ENCODE peak calls at places on chromosomes 16 and 17, in six cellular contexts. R, U, N, K, C and F are unnamed samples. For H3K4me1, the result is how much of the 10 kb centered on the place peaks cover.

GRCh38 chr16:4370151-4370550 is 1.5 kb upstream of the VASN start:
- DNase-seq in R (no peak), U (no peak), N (no peak), K (no peak), C (no peak), F (no peak)

GRCh38 chr17:9658593-9659211 is 13.4 kb downstream of the USP43 start:
- DNase-seq in R (no peak), U (no peak), N (no peak), K (no peak), C (no peak), F (peak)

GRCh38 chr16:13835357-13835756 is 84.6 kb upstream of the ERCC4 start:
- DNase-seq in R (no peak), U (no peak), N (no peak), K (no peak), C (no peak), F (no peak)

GRCh38 chr17:80498242-80498919 is 22.0 kb upstream of the NPTX1 start:
- DNase-seq in R (no peak), U (no peak), N (no peak), K (no peak), C (no peak), F (peak)

GRCh38 chr17:47615766-47616424 is 33.8 kb upstream of the KPNB1 start:
- DNase-seq in R (no peak), U (no peak), N (peak), K (peak), C (no peak), F (peak)

GRCh38 chr16:81778861-81779539 is at the start of gene PLCG2:
- DNase-seq in R (peak), U (peak), N (peak), K (peak), C (peak), F (peak)

GRCh38 chr17:13074026-13074425 is 56.2 kb upstream of the ELAC2 start:
- DNase-seq in R (no peak), U (no peak), N (no peak), K (peak), C (no peak), F (peak)

GRCh38 chr16:8569650-8570338 is 20.5 kb downstream of the TMEM114 start:
- DNase-seq in R (no peak), U (no peak), N (no peak), K (no peak), C (no peak), F (no peak)

GRCh38 chr16:82152641-82153094 is 17.4 kb downstream of the MPHOSPH6 start:
- DNase-seq in R (no peak), U (no peak), N (no peak), K (peak), C (no peak), F (no peak)

GRCh38 chr16:83899272-83899897 is 470 bp downstream of the MLYCD start:
- DNase-seq in R (peak), U (peak), N (peak), K (peak), C (no peak), F (peak)

GRCh38 chr16:22628994-22629393 is 118.3 kb downstream of the NPIPB5 start:
- DNase-seq in R (no peak), U (no peak), N (no peak), K (no peak), C (no peak), F (no peak)

GRCh38 chr16:22630242-22630641 is 119.6 kb downstream of the NPIPB5 start:
- DNase-seq in R (no peak), U (no peak), N (no peak), K (no peak), C (no peak), F (no peak)

GRCh38 chr16:22633280-22633679 is 122.6 kb downstream of the NPIPB5 start:
- DNase-seq in R (no peak), U (no peak), N (no peak), K (no peak), C (no peak), F (no peak)

GRCh38 chr16:22632621-22633020 is 121.9 kb downstream of the NPIPB5 start:
- DNase-seq in R (no peak), U (no peak), N (no peak), K (no peak), C (no peak), F (no peak)

GRCh38 chr16:22631264-22631663 is 120.6 kb downstream of the NPIPB5 start:
- DNase-seq in R (no peak), U (no peak), N (no peak), K (no peak), C (no peak), F (no peak)
- H3K4me1 ChIP-seq in R (under half), U (under half), N (under half), K (under half), C (under half), F (under half)

GRCh38 chr16:85750021-85750826 is 672 bp downstream of the C16orf74 start:
- DNase-seq in R (peak), U (no peak), N (peak), K (no peak), C (no peak), F (peak)
- TF ChIP-seq CTCF in R (no peak), U (no peak), N (no peak), K (no peak), C (peak), F (no peak)

GRCh38 chr16:12089492-12090161 is 113.1 kb downstream of the SNX29 start:
- DNase-seq in R (peak), U (no peak), N (peak), K (no peak), C (no peak), F (peak)

GRCh38 chr16:12093902-12094301 is 117.4 kb downstream of the SNX29 start:
- DNase-seq in R (no peak), U (no peak), N (no peak), K (no peak), C (no peak), F (no peak)

GRCh38 chr16:12092347-12092882 is 115.9 kb downstream of the SNX29 start:
- DNase-seq in R (no peak), U (no peak), N (no peak), K (peak), C (no peak), F (no peak)

GRCh38 chr16:12090162-12090552 is 113.6 kb downstream of the SNX29 start:
- DNase-seq in R (no peak), U (no peak), N (no peak), K (no peak), C (no peak), F (no peak)

DNA sequence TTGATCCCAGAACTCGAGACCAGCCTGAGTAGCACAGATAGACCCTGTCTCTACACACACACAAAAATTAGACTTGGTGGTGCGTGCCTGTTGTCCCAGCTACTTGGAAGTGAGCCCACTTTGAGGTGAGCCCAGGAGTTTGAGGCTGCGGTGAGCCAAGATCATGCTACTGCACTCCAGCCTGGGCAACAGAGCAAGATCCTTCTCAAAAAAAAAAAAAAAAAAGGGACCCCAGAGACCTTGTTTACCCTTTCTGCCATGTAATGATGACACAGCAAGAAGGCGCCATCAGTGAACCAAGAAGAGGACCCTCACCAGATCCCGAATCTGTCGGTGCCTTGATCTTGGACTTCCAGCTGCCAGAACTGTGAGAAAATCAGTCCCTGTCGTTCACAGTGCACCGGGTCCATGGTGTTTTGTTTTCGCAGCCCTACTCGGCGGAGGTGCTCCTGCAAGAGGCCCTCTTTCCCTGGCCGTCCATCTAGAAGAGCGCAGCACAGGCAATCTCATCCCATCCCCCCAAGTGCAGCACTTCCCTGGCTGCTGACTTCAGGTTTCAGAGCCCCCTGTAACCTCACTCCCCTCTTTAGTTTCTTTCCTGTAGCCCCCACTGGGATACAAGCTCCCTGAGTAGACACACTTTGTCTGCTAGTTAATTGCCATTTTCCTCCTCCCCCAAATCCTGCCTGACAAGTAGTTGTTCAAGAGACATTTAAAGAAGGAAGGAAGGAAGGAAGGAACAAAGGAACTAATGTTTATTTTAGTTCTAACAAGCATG is 115.2 kb downstream of the SNX29 start:
- DNase-seq in R (no peak), U (no peak), N (no peak), K (no peak), C (no peak), F (peak)
- H3K4me1 ChIP-seq in R (under half), U (under half), N (under half), K (under half), C (under half), F (under half)

GRCh38 chr16:85187447-85187846 is 75.2 kb upstream of the CIBAR2 start:
- DNase-seq in R (no peak), U (no peak), N (no peak), K (no peak), C (no peak), F (no peak)
- TF ChIP-seq CTCF in R (no peak), U (no peak), N (no peak), K (no peak), C (no peak), F (no peak)